ENCODE peak calls at places on chromosomes 11 and 22, in six cellular contexts. One of them, this sample, is unnamed.

GRCh38 chr22:35617137-35617755 is at the start of gene MB:
- DNase-seq in OCI-LY7: no peak
- DNase-seq in MM.1S: no peak
- DNase-seq in neural progenitor cell: no peak
- DNase-seq in GM23248: no peak
- DNase-seq in HCT116: no peak
- DNase-seq in this sample: no peak

GRCh38 chr11:44596541-44597276 is 31.2 kb downstream of the CD82 start:
- DNase-seq in GM23248: peak; percentile 28
- DNase-seq in HCT116: no peak
- DNase-seq in OCI-LY7: peak; percentile 61
- DNase-seq in MM.1S: peak; percentile 93
- DNase-seq in neural progenitor cell: no peak
- DNase-seq in this sample: no peak

GRCh38 chr22:21042978-21043855 is 2.5 kb upstream of the LRRC74B start:
- DNase-seq in OCI-LY7: no peak
- DNase-seq in GM23248: peak; percentile 42
- DNase-seq in neural progenitor cell: no peak
- DNase-seq in MM.1S: no peak
- DNase-seq in HCT116: no peak
- DNase-seq in this sample: no peak

GRCh38 chr11:87421422-87421821 is 383.7 kb downstream of the TMEM135 start:
- DNase-seq in OCI-LY7: peak; percentile 82
- DNase-seq in neural progenitor cell: peak; percentile 79
- DNase-seq in GM23248: peak; percentile 90
- DNase-seq in MM.1S: peak; percentile 73
- DNase-seq in HCT116: peak; percentile 68
- DNase-seq in this sample: peak; percentile 93

GRCh38 chr22:37846433-37846832 is 2.3 kb upstream of the ANKRD54 start:
- DNase-seq in OCI-LY7: no peak
- DNase-seq in HCT116: no peak
- DNase-seq in MM.1S: no peak
- DNase-seq in neural progenitor cell: no peak
- DNase-seq in GM23248: no peak
- DNase-seq in this sample: no peak

GRCh38 chr11:111541209-111542061 is 915 bp downstream of the LAYN start:
- DNase-seq in neural progenitor cell: peak; percentile 52
- DNase-seq in MM.1S: no peak
- DNase-seq in OCI-LY7: no peak
- DNase-seq in GM23248: peak; percentile 77
- DNase-seq in HCT116: no peak
- DNase-seq in this sample: peak; percentile 78

GRCh38 chr11:87141980-87142514 is 104.3 kb downstream of the TMEM135 start:
- DNase-seq in MM.1S: no peak
- DNase-seq in neural progenitor cell: no peak
- DNase-seq in OCI-LY7: no peak
- DNase-seq in GM23248: no peak
- DNase-seq in HCT116: no peak
- DNase-seq in this sample: no peak

GRCh38 chr22:35024364-35024692 is 41.6 kb upstream of the ISX start:
- DNase-seq in HCT116: no peak
- DNase-seq in neural progenitor cell: no peak
- DNase-seq in MM.1S: no peak
- DNase-seq in GM23248: no peak
- DNase-seq in OCI-LY7: no peak
- DNase-seq in this sample: no peak

GRCh38 chr22:30566125-30566524 is 8.3 kb downstream of the GAL3ST1 start:
- DNase-seq in OCI-LY7: no peak
- DNase-seq in MM.1S: no peak
- DNase-seq in neural progenitor cell: no peak
- DNase-seq in GM23248: no peak
- DNase-seq in HCT116: no peak
- DNase-seq in this sample: no peak

GRCh38 chr22:20084547-20085413 is 4.7 kb downstream of the DGCR8 start:
- DNase-seq in GM23248: peak; percentile 27
- DNase-seq in HCT116: no peak
- DNase-seq in MM.1S: no peak
- DNase-seq in OCI-LY7: peak; percentile 41
- DNase-seq in neural progenitor cell: peak; percentile 79
- DNase-seq in this sample: peak; percentile 89

GRCh38 chr11:129067454-129067853 is 124.7 kb downstream of the ARHGAP32 start:
- DNase-seq in OCI-LY7: no peak
- DNase-seq in HCT116: no peak
- DNase-seq in MM.1S: no peak
- DNase-seq in neural progenitor cell: no peak
- DNase-seq in GM23248: no peak
- DNase-seq in this sample: no peak

GRCh38 chr11:128208329-128209220 is 378.8 kb downstream of the ETS1 start:
- DNase-seq in OCI-LY7: no peak
- DNase-seq in MM.1S: no peak
- DNase-seq in HCT116: peak; percentile 57
- DNase-seq in GM23248: peak; percentile 94
- DNase-seq in neural progenitor cell: no peak
- DNase-seq in this sample: no peak

GRCh38 chr22:28884754-28885375 is 1.5 kb downstream of the ZNRF3 start:
- DNase-seq in OCI-LY7: no peak
- DNase-seq in GM23248: no peak
- DNase-seq in neural progenitor cell: peak; percentile 38
- DNase-seq in MM.1S: no peak
- DNase-seq in HCT116: no peak
- DNase-seq in this sample: peak; percentile 17

DNA sequence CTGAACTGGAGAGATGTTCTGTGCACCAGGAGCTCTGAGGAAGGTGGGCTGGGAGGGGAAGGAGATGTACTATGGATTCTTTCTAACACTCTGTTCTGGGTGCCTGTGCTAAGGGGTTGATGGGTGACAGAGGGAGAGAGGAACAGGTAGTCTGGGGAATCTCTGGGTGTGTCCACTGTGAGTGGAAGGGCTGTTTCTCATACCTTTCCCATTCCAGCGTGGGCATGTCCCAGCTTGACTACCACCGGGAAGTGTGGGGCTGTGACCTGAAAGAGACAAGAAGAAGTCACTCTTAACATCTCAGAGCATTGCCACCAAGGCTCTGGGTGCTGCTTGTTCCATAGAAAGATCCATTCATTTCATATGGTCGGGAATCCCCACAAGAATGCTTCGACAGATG is 121.9 kb downstream of the FBXO7 start:
- DNase-seq in HCT116: no peak
- DNase-seq in OCI-LY7: no peak
- DNase-seq in neural progenitor cell: no peak
- DNase-seq in GM23248: no peak
- DNase-seq in MM.1S: no peak
- DNase-seq in this sample: no peak
- TF ChIP-seq EZH2phosphoT487 in HCT116: no peak
- TF ChIP-seq EZH2phosphoT487 in OCI-LY7: no peak
- TF ChIP-seq EZH2phosphoT487 in neural progenitor cell: no peak
- TF ChIP-seq EZH2phosphoT487 in GM23248: no peak
- TF ChIP-seq EZH2phosphoT487 in MM.1S: no peak
- TF ChIP-seq EZH2phosphoT487 in this sample: no peak

GRCh38 chr11:78884761-78885160 is 310.1 kb upstream of the NARS2 start:
- DNase-seq in MM.1S: no peak
- DNase-seq in neural progenitor cell: no peak
- DNase-seq in HCT116: no peak
- DNase-seq in OCI-LY7: no peak
- DNase-seq in GM23248: no peak
- DNase-seq in this sample: no peak
- H3K36me3 ChIP-seq in MM.1S: no peaks in the 10 kb centered on the region
- H3K36me3 ChIP-seq in neural progenitor cell: no peaks in the 10 kb centered on the region
- H3K36me3 ChIP-seq in HCT116: no peaks in the 10 kb centered on the region
- H3K36me3 ChIP-seq in OCI-LY7: no peaks in the 10 kb centered on the region
- H3K36me3 ChIP-seq in GM23248: no peaks in the 10 kb centered on the region
- H3K36me3 ChIP-seq in this sample: no peaks in the 10 kb centered on the region

GRCh38 chr22:46976130-46976529 is 213.7 kb downstream of the TBC1D22A start:
- DNase-seq in MM.1S: no peak
- DNase-seq in OCI-LY7: no peak
- DNase-seq in neural progenitor cell: no peak
- DNase-seq in HCT116: no peak
- DNase-seq in GM23248: no peak
- DNase-seq in this sample: no peak
- TF ChIP-seq EZH2phosphoT487 in MM.1S: no peak
- TF ChIP-seq EZH2phosphoT487 in OCI-LY7: no peak
- TF ChIP-seq EZH2phosphoT487 in neural progenitor cell: no peak
- TF ChIP-seq EZH2phosphoT487 in HCT116: no peak
- TF ChIP-seq EZH2phosphoT487 in GM23248: no peak
- TF ChIP-seq EZH2phosphoT487 in this sample: no peak

GRCh38 chr11:2975594-2975993 is 16.5 kb downstream of the NAP1L4 start:
- DNase-seq in HCT116: peak; percentile 36
- DNase-seq in OCI-LY7: peak; percentile 56
- DNase-seq in neural progenitor cell: peak; percentile 45
- DNase-seq in GM23248: peak; percentile 54
- DNase-seq in MM.1S: peak; percentile 60
- DNase-seq in this sample: peak; percentile 53

GRCh38 chr11:2974272-2974671 is 17.9 kb downstream of the NAP1L4 start:
- DNase-seq in GM23248: no peak
- DNase-seq in OCI-LY7: no peak
- DNase-seq in HCT116: no peak
- DNase-seq in MM.1S: no peak
- DNase-seq in neural progenitor cell: no peak
- DNase-seq in this sample: no peak

GRCh38 chr11:2976289-2977063 is 15.7 kb downstream of the NAP1L4 start:
- DNase-seq in OCI-LY7: no peak
- DNase-seq in HCT116: no peak
- DNase-seq in neural progenitor cell: no peak
- DNase-seq in GM23248: no peak
- DNase-seq in MM.1S: no peak
- DNase-seq in this sample: no peak

GRCh38 chr11:2980168-2980840 is 11.8 kb downstream of the NAP1L4 start:
- DNase-seq in MM.1S: no peak
- DNase-seq in neural progenitor cell: no peak
- DNase-seq in OCI-LY7: no peak
- DNase-seq in HCT116: no peak
- DNase-seq in GM23248: no peak
- DNase-seq in this sample: no peak

DNA sequence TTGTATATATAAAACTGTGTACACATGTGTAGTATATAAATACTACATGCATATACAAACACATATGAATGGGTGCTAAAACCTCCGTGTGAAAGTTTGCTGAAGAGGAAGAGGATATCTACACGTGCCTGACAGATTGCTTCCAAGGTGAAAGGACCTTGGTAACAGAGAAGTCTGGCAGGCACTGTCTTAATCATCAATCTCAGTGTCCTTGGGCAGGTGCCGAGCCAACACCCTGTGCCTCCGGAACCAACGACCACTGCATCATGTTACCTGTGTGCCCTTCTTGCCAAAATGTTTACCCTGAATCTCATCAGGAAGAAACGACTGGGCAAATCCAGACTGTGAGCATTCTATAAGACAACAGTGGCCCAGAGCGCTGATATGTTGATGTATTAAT is 15.0 kb downstream of the NAP1L4 start:
- DNase-seq in OCI-LY7: no peak
- DNase-seq in MM.1S: no peak
- DNase-seq in HCT116: no peak
- DNase-seq in neural progenitor cell: no peak
- DNase-seq in GM23248: no peak
- DNase-seq in this sample: no peak
- H3K36me3 ChIP-seq in OCI-LY7: peaks cover 94% of the 10 kb centered on the region
- H3K36me3 ChIP-seq in MM.1S: peaks cover 43% of the 10 kb centered on the region
- H3K36me3 ChIP-seq in HCT116: peaks cover 57% of the 10 kb centered on the region
- H3K36me3 ChIP-seq in neural progenitor cell: peaks cover 5% of the 10 kb centered on the region
- H3K36me3 ChIP-seq in GM23248: peaks cover 49% of the 10 kb centered on the region
- H3K36me3 ChIP-seq in this sample: peaks cover 59% of the 10 kb centered on the region

DNA sequence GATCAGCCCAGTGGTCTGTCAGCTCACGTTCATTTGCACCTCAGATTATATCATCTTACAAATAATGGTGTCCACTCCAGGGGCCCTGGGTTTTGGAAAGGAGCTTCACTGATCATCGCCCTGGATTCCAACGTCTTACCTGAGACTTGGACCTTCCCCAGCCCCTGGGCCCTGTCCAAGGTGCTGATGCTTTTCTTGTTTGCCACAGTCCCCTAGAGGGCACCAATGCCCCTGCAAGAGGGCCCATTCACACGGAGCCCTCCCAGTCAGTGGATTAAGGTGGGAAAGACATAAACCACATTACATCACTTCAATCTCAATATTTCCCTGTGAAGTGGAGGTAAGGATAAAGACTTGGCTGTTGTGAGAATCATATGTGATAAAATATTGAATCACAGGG is 167.2 kb downstream of the BUD13 start:
- DNase-seq in OCI-LY7: peak; percentile 56
- DNase-seq in MM.1S: peak; percentile 55
- DNase-seq in neural progenitor cell: peak; percentile 92
- DNase-seq in HCT116: peak; percentile 32
- DNase-seq in GM23248: peak; percentile 33
- DNase-seq in this sample: peak; percentile 95
- TF ChIP-seq EZH2phosphoT487 in OCI-LY7: no peak
- TF ChIP-seq EZH2phosphoT487 in MM.1S: no peak
- TF ChIP-seq EZH2phosphoT487 in neural progenitor cell: no peak
- TF ChIP-seq EZH2phosphoT487 in HCT116: no peak
- TF ChIP-seq EZH2phosphoT487 in GM23248: no peak
- TF ChIP-seq EZH2phosphoT487 in this sample: no peak

This sample was measured in GM23338.